ENCODE peak calls at places on chromosomes 3 and 15, in seven cellular contexts. One of them, this sample, is unnamed.
A peak's percentile ranks its signal among the peaks of the same experiment; 100 is the strongest.

GRCh38 chr3:150603888-150604319 is 783 bp downstream of the SELENOT start:
- DNase-seq in endodermal cell: peak; percentile 77
- DNase-seq in sigmoid colon: no peak
- DNase-seq in suprapubic skin: no peak
- DNase-seq in lower leg skin: peak; percentile 21
- DNase-seq in astrocyte of the spinal cord: no peak
- DNase-seq in AG10803: no peak
- DNase-seq in this sample: no peak

GRCh38 chr3:17573396-17573795 is 169.0 kb downstream of the TBC1D5 start:
- DNase-seq in endodermal cell: no peak
- DNase-seq in sigmoid colon: no peak
- DNase-seq in suprapubic skin: no peak
- DNase-seq in lower leg skin: no peak
- DNase-seq in astrocyte of the spinal cord: no peak
- DNase-seq in AG10803: no peak
- DNase-seq in this sample: no peak

GRCh38 chr3:151085889-151086483 is 522 bp downstream of the MED12L start:
- DNase-seq in endodermal cell: peak; percentile 86
- DNase-seq in sigmoid colon: no peak
- DNase-seq in suprapubic skin: no peak
- DNase-seq in lower leg skin: no peak
- DNase-seq in astrocyte of the spinal cord: no peak
- DNase-seq in AG10803: no peak
- DNase-seq in this sample: no peak

GRCh38 chr3:14460342-14461005 is 58.1 kb downstream of the SLC6A6 start:
- DNase-seq in endodermal cell: no peak
- DNase-seq in sigmoid colon: peak; percentile 81
- DNase-seq in suprapubic skin: no peak
- DNase-seq in lower leg skin: peak; percentile 38
- DNase-seq in astrocyte of the spinal cord: peak; percentile 98
- DNase-seq in AG10803: peak; percentile 98
- DNase-seq in this sample: no peak

GRCh38 chr15:58731756-58732535 is 17.6 kb downstream of the ADAM10 start:
- DNase-seq in endodermal cell: no peak
- DNase-seq in sigmoid colon: no peak
- DNase-seq in suprapubic skin: no peak
- DNase-seq in lower leg skin: peak; percentile 51
- DNase-seq in astrocyte of the spinal cord: peak; percentile 74
- DNase-seq in AG10803: peak; percentile 67
- DNase-seq in this sample: no peak

GRCh38 chr3:71973337-71974030 is 188.5 kb upstream of the PROK2 start:
- DNase-seq in endodermal cell: no peak
- DNase-seq in sigmoid colon: no peak
- DNase-seq in suprapubic skin: no peak
- DNase-seq in lower leg skin: no peak
- DNase-seq in astrocyte of the spinal cord: no peak
- DNase-seq in AG10803: no peak
- DNase-seq in this sample: no peak

GRCh38 chr15:39919740-39920509 is at the start of gene GPR176:
- DNase-seq in endodermal cell: peak; percentile 84
- DNase-seq in sigmoid colon: peak; percentile 69
- DNase-seq in suprapubic skin: peak; percentile 84
- DNase-seq in lower leg skin: peak; percentile 48
- DNase-seq in astrocyte of the spinal cord: peak; percentile 88
- DNase-seq in AG10803: peak; percentile 93
- DNase-seq in this sample: peak; percentile 92

GRCh38 chr3:101972430-101973162 is 123.3 kb downstream of the NFKBIZ start:
- DNase-seq in endodermal cell: no peak
- DNase-seq in sigmoid colon: no peak
- DNase-seq in suprapubic skin: no peak
- DNase-seq in lower leg skin: no peak
- DNase-seq in astrocyte of the spinal cord: no peak
- DNase-seq in AG10803: no peak
- DNase-seq in this sample: no peak

GRCh38 chr15:98878172-98878571 is 129.4 kb downstream of the PGPEP1L start:
- DNase-seq in endodermal cell: no peak
- DNase-seq in sigmoid colon: no peak
- DNase-seq in suprapubic skin: no peak
- DNase-seq in lower leg skin: no peak
- DNase-seq in astrocyte of the spinal cord: peak; percentile 45
- DNase-seq in AG10803: peak; percentile 81
- DNase-seq in this sample: no peak

GRCh38 chr15:50049871-50050270 is 69.2 kb downstream of the ATP8B4 start:
- DNase-seq in endodermal cell: no peak
- DNase-seq in sigmoid colon: no peak
- DNase-seq in suprapubic skin: no peak
- DNase-seq in lower leg skin: no peak
- DNase-seq in astrocyte of the spinal cord: peak; percentile 25
- DNase-seq in AG10803: peak; percentile 94
- DNase-seq in this sample: no peak

GRCh38 chr15:63755162-63755561 is 78.6 kb downstream of the HERC1 start:
- DNase-seq in endodermal cell: no peak
- DNase-seq in sigmoid colon: no peak
- DNase-seq in suprapubic skin: no peak
- DNase-seq in lower leg skin: no peak
- DNase-seq in astrocyte of the spinal cord: no peak
- DNase-seq in AG10803: no peak
- DNase-seq in this sample: no peak

GRCh38 chr15:52936489-52936888 is 146.4 kb upstream of the ONECUT1 start:
- DNase-seq in endodermal cell: no peak
- DNase-seq in sigmoid colon: no peak
- DNase-seq in suprapubic skin: no peak
- DNase-seq in lower leg skin: no peak
- DNase-seq in astrocyte of the spinal cord: no peak
- DNase-seq in AG10803: no peak
- DNase-seq in this sample: no peak

GRCh38 chr3:132032959-132033358 is 1.9 kb downstream of the CPNE4 start:
- DNase-seq in endodermal cell: no peak
- DNase-seq in sigmoid colon: no peak
- DNase-seq in suprapubic skin: no peak
- DNase-seq in lower leg skin: no peak
- DNase-seq in astrocyte of the spinal cord: no peak
- DNase-seq in AG10803: no peak
- DNase-seq in this sample: no peak

GRCh38 chr3:42179110-42179725 is 86.8 kb downstream of the CCK start:
- DNase-seq in endodermal cell: peak; percentile 74
- DNase-seq in sigmoid colon: peak; percentile 65
- DNase-seq in suprapubic skin: no peak
- DNase-seq in lower leg skin: peak; percentile 38
- DNase-seq in astrocyte of the spinal cord: peak; percentile 91
- DNase-seq in AG10803: peak; percentile 77
- DNase-seq in this sample: no peak

GRCh38 chr3:184609861-184610365 is 48.3 kb downstream of the EPHB3 start:
- DNase-seq in endodermal cell: no peak
- DNase-seq in sigmoid colon: peak; percentile 35
- DNase-seq in suprapubic skin: no peak
- DNase-seq in lower leg skin: no peak
- DNase-seq in astrocyte of the spinal cord: no peak
- DNase-seq in AG10803: no peak
- DNase-seq in this sample: no peak

GRCh38 chr15:83206387-83206970 is 1.1 kb downstream of the HDGFL3 start:
- DNase-seq in endodermal cell: no peak
- DNase-seq in sigmoid colon: peak; percentile 62
- DNase-seq in suprapubic skin: no peak
- DNase-seq in lower leg skin: no peak
- DNase-seq in astrocyte of the spinal cord: peak; percentile 38
- DNase-seq in AG10803: no peak
- DNase-seq in this sample: no peak

GRCh38 chr15:59372352-59373211 is at the start of gene MYO1E:
- DNase-seq in endodermal cell: peak; percentile 97
- DNase-seq in sigmoid colon: peak; percentile 97
- DNase-seq in suprapubic skin: peak; percentile 93
- DNase-seq in lower leg skin: peak; percentile 94
- DNase-seq in astrocyte of the spinal cord: peak; percentile 97
- DNase-seq in AG10803: peak; percentile 96
- DNase-seq in this sample: peak; percentile 92

GRCh38 chr3:72408983-72409779 is 439.1 kb downstream of the SHQ1 start:
- DNase-seq in endodermal cell: no peak
- DNase-seq in sigmoid colon: no peak
- DNase-seq in suprapubic skin: no peak
- DNase-seq in lower leg skin: no peak
- DNase-seq in astrocyte of the spinal cord: no peak
- DNase-seq in AG10803: no peak
- DNase-seq in this sample: no peak

GRCh38 chr3:101243285-101244211 is 76.8 kb downstream of the IMPG2 start:
- DNase-seq in endodermal cell: no peak
- DNase-seq in sigmoid colon: no peak
- DNase-seq in suprapubic skin: no peak
- DNase-seq in lower leg skin: no peak
- DNase-seq in astrocyte of the spinal cord: no peak
- DNase-seq in AG10803: peak; percentile 89
- DNase-seq in this sample: no peak

GRCh38 chr3:195250473-195251251 is 20.3 kb downstream of the XXYLT1 start:
- DNase-seq in endodermal cell: peak; percentile 42
- DNase-seq in sigmoid colon: peak; percentile 83
- DNase-seq in suprapubic skin: no peak
- DNase-seq in lower leg skin: peak; percentile 16
- DNase-seq in astrocyte of the spinal cord: peak; percentile 38
- DNase-seq in AG10803: peak; percentile 40
- DNase-seq in this sample: peak; percentile 83
- TF ChIP-seq CTCF in endodermal cell: no peak
- TF ChIP-seq CTCF in sigmoid colon: peak; percentile 46
- TF ChIP-seq CTCF in suprapubic skin: peak; percentile 15
- TF ChIP-seq CTCF in lower leg skin: no peak
- TF ChIP-seq CTCF in astrocyte of the spinal cord: peak; percentile 47
- TF ChIP-seq CTCF in AG10803: peak; percentile 45
- TF ChIP-seq CTCF in this sample: peak; percentile 62

DNA sequence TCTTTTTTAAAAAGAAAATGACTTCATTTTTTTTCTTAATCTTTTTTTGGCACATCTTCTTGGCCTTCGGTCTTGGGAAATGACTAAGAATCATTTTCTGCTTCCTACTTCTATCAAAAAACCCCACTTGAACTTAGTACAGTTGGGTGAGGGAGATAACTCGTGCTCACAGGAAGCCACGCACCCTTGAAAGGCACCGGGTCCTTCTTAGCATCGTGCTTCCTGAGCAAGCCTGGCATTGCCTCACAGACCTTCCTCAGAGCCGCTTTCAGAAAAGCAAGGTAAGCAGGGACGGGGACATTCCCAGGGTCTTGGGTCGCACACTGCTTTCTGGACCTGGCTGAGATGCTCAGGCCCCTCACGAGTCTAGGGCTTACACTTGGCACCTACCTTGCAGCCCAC is at the start of gene CCR4:
- DNase-seq in endodermal cell: no peak
- DNase-seq in sigmoid colon: no peak
- DNase-seq in suprapubic skin: no peak
- DNase-seq in lower leg skin: no peak
- DNase-seq in astrocyte of the spinal cord: no peak
- DNase-seq in AG10803: no peak
- DNase-seq in this sample: no peak
- TF ChIP-seq CTCF in endodermal cell: no peak
- TF ChIP-seq CTCF in sigmoid colon: no peak
- TF ChIP-seq CTCF in suprapubic skin: no peak
- TF ChIP-seq CTCF in lower leg skin: no peak
- TF ChIP-seq CTCF in astrocyte of the spinal cord: no peak
- TF ChIP-seq CTCF in AG10803: no peak
- TF ChIP-seq CTCF in this sample: no peak

DNA sequence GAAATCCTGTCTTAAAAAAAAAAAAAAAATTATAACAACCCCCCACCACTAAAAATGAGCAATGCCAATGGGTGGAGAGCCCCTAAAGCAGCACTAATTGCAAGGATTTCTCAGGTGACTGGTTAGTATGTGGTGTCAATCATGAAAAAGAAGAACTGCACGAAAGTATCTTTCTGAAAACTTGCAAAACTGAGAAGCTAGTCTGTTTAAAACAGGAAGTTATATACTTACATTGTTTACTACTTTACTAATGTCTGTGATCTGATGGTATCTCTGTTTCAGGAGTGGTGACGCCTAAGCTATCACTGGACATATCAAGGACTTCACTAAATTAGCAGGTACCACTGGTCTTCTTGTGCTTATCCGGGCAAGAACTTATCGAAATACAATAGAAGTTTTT is at the start of gene CCR3:
- DNase-seq in endodermal cell: no peak
- DNase-seq in sigmoid colon: no peak
- DNase-seq in suprapubic skin: no peak
- DNase-seq in lower leg skin: no peak
- DNase-seq in astrocyte of the spinal cord: no peak
- DNase-seq in AG10803: no peak
- DNase-seq in this sample: no peak
- TF ChIP-seq CTCF in endodermal cell: no peak
- TF ChIP-seq CTCF in sigmoid colon: no peak
- TF ChIP-seq CTCF in suprapubic skin: no peak
- TF ChIP-seq CTCF in lower leg skin: no peak
- TF ChIP-seq CTCF in astrocyte of the spinal cord: no peak
- TF ChIP-seq CTCF in AG10803: no peak
- TF ChIP-seq CTCF in this sample: no peak

GRCh38 chr3:170387952-170388351 is 30.4 kb downstream of the SKIL start:
- DNase-seq in endodermal cell: no peak
- DNase-seq in sigmoid colon: no peak
- DNase-seq in suprapubic skin: no peak
- DNase-seq in lower leg skin: no peak
- DNase-seq in astrocyte of the spinal cord: no peak
- DNase-seq in AG10803: peak; percentile 74
- DNase-seq in this sample: no peak
- TF ChIP-seq CTCF in endodermal cell: peak; percentile 27
- TF ChIP-seq CTCF in sigmoid colon: no peak
- TF ChIP-seq CTCF in suprapubic skin: no peak
- TF ChIP-seq CTCF in lower leg skin: no peak
- TF ChIP-seq CTCF in astrocyte of the spinal cord: no peak
- TF ChIP-seq CTCF in AG10803: peak; percentile 34
- TF ChIP-seq CTCF in this sample: no peak

DNA sequence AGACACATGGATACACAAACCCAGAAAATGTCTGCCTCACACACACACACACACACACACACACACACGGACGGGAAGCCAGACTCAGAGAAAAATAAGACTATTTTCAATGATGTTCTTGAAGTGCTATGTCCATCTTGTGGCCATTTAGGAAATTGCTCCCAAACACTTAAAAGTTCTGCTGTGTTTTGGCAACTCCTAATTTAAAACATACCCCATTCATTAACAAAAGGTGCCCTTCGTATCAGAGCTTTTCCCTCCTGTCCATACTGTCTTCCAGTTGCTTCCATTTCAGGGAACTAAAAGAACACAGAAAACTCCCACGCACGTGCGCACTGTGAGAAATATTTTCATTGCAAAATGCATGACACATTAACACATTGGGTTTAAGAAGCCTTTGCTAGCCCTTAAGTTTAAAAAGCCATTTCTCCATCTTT is 44.6 kb downstream of the SLC12A1 start:
- DNase-seq in endodermal cell: peak; percentile 65
- DNase-seq in sigmoid colon: no peak
- DNase-seq in suprapubic skin: no peak
- DNase-seq in lower leg skin: no peak
- DNase-seq in astrocyte of the spinal cord: peak; percentile 82
- DNase-seq in AG10803: peak; percentile 85
- DNase-seq in this sample: no peak
- TF ChIP-seq CTCF in endodermal cell: peak; percentile 71
- TF ChIP-seq CTCF in sigmoid colon: peak; percentile 47
- TF ChIP-seq CTCF in suprapubic skin: peak; percentile 43
- TF ChIP-seq CTCF in lower leg skin: no peak
- TF ChIP-seq CTCF in astrocyte of the spinal cord: peak; percentile 70
- TF ChIP-seq CTCF in AG10803: peak; percentile 82
- TF ChIP-seq CTCF in this sample: peak; percentile 58

GRCh38 chr3:45442679-45443214 is 54.4 kb downstream of the LARS2 start:
- DNase-seq in endodermal cell: no peak
- DNase-seq in sigmoid colon: no peak
- DNase-seq in suprapubic skin: no peak
- DNase-seq in lower leg skin: no peak
- DNase-seq in astrocyte of the spinal cord: no peak
- DNase-seq in AG10803: peak; percentile 5
- DNase-seq in this sample: no peak
- TF ChIP-seq CTCF in endodermal cell: no peak
- TF ChIP-seq CTCF in sigmoid colon: no peak
- TF ChIP-seq CTCF in suprapubic skin: no peak
- TF ChIP-seq CTCF in lower leg skin: no peak
- TF ChIP-seq CTCF in astrocyte of the spinal cord: no peak
- TF ChIP-seq CTCF in AG10803: no peak
- TF ChIP-seq CTCF in this sample: no peak

This sample was measured in osteocyte.